ENCODE peak calls at places on chromosomes 13 and 19, in eight cellular contexts. One of them, this sample, is unnamed.

GRCh38 chr19:10027158-10027997 is 14.1 kb downstream of the RDH8 start:
- DNase-seq in prostate gland: peak; percentile 89
- DNase-seq in body of pancreas: peak; percentile 98
- DNase-seq in GM12891: peak; percentile 88
- DNase-seq in ovary: peak; percentile 97
- DNase-seq in breast epithelium: peak; percentile 78
- DNase-seq in HCT116: peak; percentile 90
- DNase-seq in heart left ventricle: peak; percentile 96
- DNase-seq in this sample: peak; percentile 97

GRCh38 chr13:98484289-98485219 is 92.4 kb downstream of the STK24 start:
- DNase-seq in prostate gland: peak; percentile 89
- DNase-seq in body of pancreas: peak; percentile 93
- DNase-seq in GM12891: no peak
- DNase-seq in ovary: peak; percentile 48
- DNase-seq in breast epithelium: peak; percentile 89
- DNase-seq in HCT116: peak; percentile 97
- DNase-seq in heart left ventricle: peak; percentile 80
- DNase-seq in this sample: peak; percentile 85

GRCh38 chr19:34985249-34986022 is 14.7 kb upstream of the GRAMD1A start:
- DNase-seq in prostate gland: peak; percentile 59
- DNase-seq in body of pancreas: peak; percentile 85
- DNase-seq in GM12891: no peak
- DNase-seq in ovary: no peak
- DNase-seq in breast epithelium: peak; percentile 46
- DNase-seq in HCT116: no peak
- DNase-seq in heart left ventricle: peak; percentile 78
- DNase-seq in this sample: peak; percentile 57

GRCh38 chr13:61383101-61383500 is 32.5 kb downstream of the PCDH20 start:
- DNase-seq in prostate gland: no peak
- DNase-seq in body of pancreas: no peak
- DNase-seq in GM12891: no peak
- DNase-seq in ovary: no peak
- DNase-seq in breast epithelium: no peak
- DNase-seq in HCT116: no peak
- DNase-seq in heart left ventricle: no peak
- DNase-seq in this sample: no peak

GRCh38 chr13:66795636-66796035 is 434.5 kb downstream of the PCDH9 start:
- DNase-seq in prostate gland: no peak
- DNase-seq in body of pancreas: no peak
- DNase-seq in GM12891: no peak
- DNase-seq in ovary: no peak
- DNase-seq in breast epithelium: no peak
- DNase-seq in HCT116: no peak
- DNase-seq in heart left ventricle: no peak
- DNase-seq in this sample: no peak

GRCh38 chr13:110105136-110105535 is 201.8 kb downstream of the COL4A1 start:
- DNase-seq in prostate gland: no peak
- DNase-seq in body of pancreas: no peak
- DNase-seq in GM12891: no peak
- DNase-seq in ovary: no peak
- DNase-seq in breast epithelium: no peak
- DNase-seq in HCT116: no peak
- DNase-seq in heart left ventricle: no peak
- DNase-seq in this sample: no peak

GRCh38 chr19:12767150-12767549 is 8.2 kb downstream of the HOOK2 start:
- DNase-seq in prostate gland: no peak
- DNase-seq in body of pancreas: no peak
- DNase-seq in GM12891: no peak
- DNase-seq in ovary: no peak
- DNase-seq in breast epithelium: no peak
- DNase-seq in HCT116: no peak
- DNase-seq in heart left ventricle: no peak
- DNase-seq in this sample: no peak

GRCh38 chr19:37583340-37583739 is 11.3 kb downstream of the ZNF571 start:
- DNase-seq in prostate gland: no peak
- DNase-seq in body of pancreas: no peak
- DNase-seq in GM12891: no peak
- DNase-seq in ovary: no peak
- DNase-seq in breast epithelium: no peak
- DNase-seq in HCT116: no peak
- DNase-seq in heart left ventricle: no peak
- DNase-seq in this sample: no peak

GRCh38 chr13:71873418-71874276 is 6.6 kb upstream of the DACH1 start:
- DNase-seq in prostate gland: no peak
- DNase-seq in body of pancreas: no peak
- DNase-seq in GM12891: no peak
- DNase-seq in ovary: no peak
- DNase-seq in breast epithelium: no peak
- DNase-seq in HCT116: no peak
- DNase-seq in heart left ventricle: no peak
- DNase-seq in this sample: no peak

GRCh38 chr13:29679357-29680050 is 84.0 kb upstream of the SLC7A1 start:
- DNase-seq in prostate gland: no peak
- DNase-seq in body of pancreas: peak; percentile 42
- DNase-seq in GM12891: no peak
- DNase-seq in ovary: no peak
- DNase-seq in breast epithelium: no peak
- DNase-seq in HCT116: no peak
- DNase-seq in heart left ventricle: peak; percentile 82
- DNase-seq in this sample: peak; percentile 46

GRCh38 chr19:40862785-40863184 is 12.5 kb upstream of the CYP2A6 start:
- DNase-seq in prostate gland: no peak
- DNase-seq in body of pancreas: no peak
- DNase-seq in GM12891: no peak
- DNase-seq in ovary: no peak
- DNase-seq in breast epithelium: no peak
- DNase-seq in HCT116: no peak
- DNase-seq in heart left ventricle: no peak
- DNase-seq in this sample: no peak

GRCh38 chr13:34617684-34618083 is 324.4 kb upstream of the NBEA start:
- DNase-seq in prostate gland: no peak
- DNase-seq in body of pancreas: no peak
- DNase-seq in GM12891: no peak
- DNase-seq in ovary: no peak
- DNase-seq in breast epithelium: no peak
- DNase-seq in HCT116: no peak
- DNase-seq in heart left ventricle: no peak
- DNase-seq in this sample: no peak

GRCh38 chr19:53132231-53132991 is at the start of gene ZNF415:
- DNase-seq in prostate gland: peak; percentile 88
- DNase-seq in body of pancreas: peak; percentile 83
- DNase-seq in GM12891: peak; percentile 39
- DNase-seq in ovary: peak; percentile 86
- DNase-seq in breast epithelium: peak; percentile 75
- DNase-seq in HCT116: no peak
- DNase-seq in heart left ventricle: peak; percentile 91
- DNase-seq in this sample: peak; percentile 81

GRCh38 chr13:44578064-44578394 is 1.9 kb upstream of the TSC22D1 start:
- DNase-seq in prostate gland: no peak
- DNase-seq in body of pancreas: no peak
- DNase-seq in GM12891: no peak
- DNase-seq in ovary: no peak
- DNase-seq in breast epithelium: no peak
- DNase-seq in HCT116: no peak
- DNase-seq in heart left ventricle: no peak
- DNase-seq in this sample: peak; percentile 33

GRCh38 chr19:5352229-5352763 is 11.7 kb upstream of the PTPRS start:
- DNase-seq in prostate gland: no peak
- DNase-seq in body of pancreas: no peak
- DNase-seq in GM12891: no peak
- DNase-seq in ovary: no peak
- DNase-seq in breast epithelium: no peak
- DNase-seq in HCT116: peak; percentile 84
- DNase-seq in heart left ventricle: no peak
- DNase-seq in this sample: no peak
- TF ChIP-seq POLR2A in prostate gland: no peak
- TF ChIP-seq POLR2A in body of pancreas: no peak
- TF ChIP-seq POLR2A in GM12891: peak; percentile 49
- TF ChIP-seq POLR2A in ovary: no peak
- TF ChIP-seq POLR2A in breast epithelium: no peak
- TF ChIP-seq POLR2A in HCT116: peak; percentile 100
- TF ChIP-seq POLR2A in heart left ventricle: no peak
- TF ChIP-seq POLR2A in this sample: no peak

GRCh38 chr19:18229474-18229873 is 3.2 kb upstream of the PDE4C start:
- DNase-seq in prostate gland: no peak
- DNase-seq in body of pancreas: no peak
- DNase-seq in GM12891: no peak
- DNase-seq in ovary: no peak
- DNase-seq in breast epithelium: no peak
- DNase-seq in HCT116: no peak
- DNase-seq in heart left ventricle: no peak
- DNase-seq in this sample: no peak

GRCh38 chr19:18232540-18233223 is 6.4 kb upstream of the PDE4C start:
- DNase-seq in prostate gland: no peak
- DNase-seq in body of pancreas: no peak
- DNase-seq in GM12891: no peak
- DNase-seq in ovary: no peak
- DNase-seq in breast epithelium: no peak
- DNase-seq in HCT116: no peak
- DNase-seq in heart left ventricle: no peak
- DNase-seq in this sample: no peak

GRCh38 chr19:18229915-18230314 is 3.7 kb upstream of the PDE4C start:
- DNase-seq in prostate gland: no peak
- DNase-seq in body of pancreas: no peak
- DNase-seq in GM12891: no peak
- DNase-seq in ovary: no peak
- DNase-seq in breast epithelium: no peak
- DNase-seq in HCT116: no peak
- DNase-seq in heart left ventricle: no peak
- DNase-seq in this sample: no peak

GRCh38 chr19:18231775-18232174 is 5.5 kb upstream of the PDE4C start:
- DNase-seq in prostate gland: no peak
- DNase-seq in body of pancreas: no peak
- DNase-seq in GM12891: no peak
- DNase-seq in ovary: no peak
- DNase-seq in breast epithelium: no peak
- DNase-seq in HCT116: no peak
- DNase-seq in heart left ventricle: no peak
- DNase-seq in this sample: no peak

DNA sequence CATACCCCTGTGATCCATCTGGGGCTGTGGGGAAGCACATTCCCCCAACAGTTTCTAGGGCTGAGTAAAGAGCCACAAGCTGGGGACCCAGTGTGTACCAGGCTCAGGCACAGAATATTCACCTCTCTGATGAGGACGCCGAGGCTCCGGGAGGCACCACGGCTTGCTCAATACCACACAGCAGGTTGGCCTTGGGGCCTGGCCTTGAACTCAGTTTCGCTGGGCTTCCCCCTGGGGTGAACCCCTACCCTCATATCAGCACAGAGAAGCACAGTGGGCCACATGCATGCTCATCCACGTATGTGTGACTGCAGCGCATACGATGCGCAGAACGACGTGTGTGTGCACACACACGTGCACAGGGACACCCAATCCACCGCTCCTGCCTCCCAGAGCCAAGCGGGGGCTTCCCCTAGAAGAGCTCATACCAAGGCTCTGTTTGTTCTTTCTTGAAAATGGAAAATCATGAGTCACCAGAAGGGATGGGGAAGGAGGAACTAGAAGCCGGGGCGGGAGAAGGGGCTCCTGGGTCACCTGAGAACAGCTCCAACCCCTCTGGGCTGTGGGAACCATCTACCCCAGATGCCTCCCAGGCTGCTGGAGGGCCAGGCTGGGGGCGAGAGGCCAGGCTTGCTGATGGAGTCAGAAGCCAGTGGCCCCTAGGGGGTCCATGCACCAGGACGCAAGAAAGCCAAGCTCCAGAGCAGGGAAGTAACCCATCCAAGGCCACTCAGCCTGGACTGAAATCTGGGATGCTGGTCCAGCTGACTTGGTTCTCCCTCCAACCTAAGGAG is 4.9 kb upstream of the PDE4C start:
- DNase-seq in prostate gland: no peak
- DNase-seq in body of pancreas: no peak
- DNase-seq in GM12891: no peak
- DNase-seq in ovary: no peak
- DNase-seq in breast epithelium: no peak
- DNase-seq in HCT116: no peak
- DNase-seq in heart left ventricle: no peak
- DNase-seq in this sample: no peak
- TF ChIP-seq POLR2A in prostate gland: no peak
- TF ChIP-seq POLR2A in body of pancreas: no peak
- TF ChIP-seq POLR2A in GM12891: no peak
- TF ChIP-seq POLR2A in ovary: no peak
- TF ChIP-seq POLR2A in breast epithelium: no peak
- TF ChIP-seq POLR2A in HCT116: no peak
- TF ChIP-seq POLR2A in heart left ventricle: no peak
- TF ChIP-seq POLR2A in this sample: no peak

GRCh38 chr19:4699826-4700572 is 23.6 kb downstream of the DPP9 start:
- DNase-seq in prostate gland: no peak
- DNase-seq in body of pancreas: no peak
- DNase-seq in GM12891: no peak
- DNase-seq in ovary: no peak
- DNase-seq in breast epithelium: no peak
- DNase-seq in HCT116: no peak
- DNase-seq in heart left ventricle: peak; percentile 18
- DNase-seq in this sample: no peak
- TF ChIP-seq POLR2A in prostate gland: no peak
- TF ChIP-seq POLR2A in body of pancreas: no peak
- TF ChIP-seq POLR2A in GM12891: no peak
- TF ChIP-seq POLR2A in ovary: no peak
- TF ChIP-seq POLR2A in breast epithelium: no peak
- TF ChIP-seq POLR2A in HCT116: no peak
- TF ChIP-seq POLR2A in heart left ventricle: no peak
- TF ChIP-seq POLR2A in this sample: no peak

GRCh38 chr13:52195052-52195837 is 35.8 kb upstream of the NEK3 start:
- DNase-seq in prostate gland: peak; percentile 24
- DNase-seq in body of pancreas: peak; percentile 86
- DNase-seq in GM12891: peak; percentile 44
- DNase-seq in ovary: peak; percentile 72
- DNase-seq in breast epithelium: peak; percentile 50
- DNase-seq in HCT116: no peak
- DNase-seq in heart left ventricle: peak; percentile 90
- DNase-seq in this sample: peak; percentile 79
- TF ChIP-seq POLR2A in prostate gland: no peak
- TF ChIP-seq POLR2A in body of pancreas: peak; percentile 47
- TF ChIP-seq POLR2A in GM12891: no peak
- TF ChIP-seq POLR2A in ovary: no peak
- TF ChIP-seq POLR2A in breast epithelium: no peak
- TF ChIP-seq POLR2A in HCT116: no peak
- TF ChIP-seq POLR2A in heart left ventricle: no peak
- TF ChIP-seq POLR2A in this sample: no peak